ENCODE peak calls at places on chromosomes 16 and 17, in four cellular contexts. One of them, this sample, is unnamed.

GRCh38 chr16:58507195-58507962 is 7.4 kb downstream of the NDRG4 start:
- DNase-seq in fibroblast of lung: no peak
- DNase-seq in neuronal stem cell: no peak
- DNase-seq in trophoblast cell: no peak
- DNase-seq in this sample: no peak

GRCh38 chr17:79954281-79955166 is 81.1 kb downstream of the TBC1D16 start:
- DNase-seq in fibroblast of lung: no peak
- DNase-seq in neuronal stem cell: no peak
- DNase-seq in trophoblast cell: no peak
- DNase-seq in this sample: no peak

GRCh38 chr16:29992371-29992967 is 2.9 kb downstream of the HIRIP3 start:
- DNase-seq in fibroblast of lung: peak; percentile 11
- DNase-seq in neuronal stem cell: no peak
- DNase-seq in trophoblast cell: no peak
- DNase-seq in this sample: peak; percentile 23

GRCh38 chr16:21302898-21303528 is 24.9 kb upstream of the CRYM start:
- DNase-seq in fibroblast of lung: peak; percentile 72
- DNase-seq in neuronal stem cell: no peak
- DNase-seq in trophoblast cell: peak; percentile 9
- DNase-seq in this sample: no peak

GRCh38 chr17:71224824-71225575 is 895.8 kb upstream of the SOX9 start:
- DNase-seq in fibroblast of lung: peak; percentile 62
- DNase-seq in neuronal stem cell: no peak
- DNase-seq in trophoblast cell: no peak
- DNase-seq in this sample: no peak

GRCh38 chr17:71667661-71668060 is 453.2 kb upstream of the SOX9 start:
- DNase-seq in fibroblast of lung: peak; percentile 31
- DNase-seq in neuronal stem cell: no peak
- DNase-seq in trophoblast cell: no peak
- DNase-seq in this sample: no peak

GRCh38 chr17:28030386-28030785 is 12.1 kb upstream of the NLK start:
- DNase-seq in fibroblast of lung: no peak
- DNase-seq in neuronal stem cell: no peak
- DNase-seq in trophoblast cell: peak; percentile 17
- DNase-seq in this sample: no peak

GRCh38 chr16:27455700-27456099 is 53.7 kb downstream of the IL21R start:
- DNase-seq in fibroblast of lung: no peak
- DNase-seq in neuronal stem cell: no peak
- DNase-seq in trophoblast cell: no peak
- DNase-seq in this sample: no peak

GRCh38 chr17:82603981-82604448 is 44.2 kb downstream of the WDR45B start:
- DNase-seq in fibroblast of lung: peak; percentile 28
- DNase-seq in neuronal stem cell: no peak
- DNase-seq in trophoblast cell: peak; percentile 70
- DNase-seq in this sample: no peak

GRCh38 chr16:67147437-67148140 is 3.2 kb downstream of the B3GNT9 start:
- DNase-seq in fibroblast of lung: no peak
- DNase-seq in neuronal stem cell: no peak
- DNase-seq in trophoblast cell: no peak
- DNase-seq in this sample: no peak

GRCh38 chr16:57401943-57402640 is 2.5 kb upstream of the CCL17 start:
- DNase-seq in fibroblast of lung: no peak
- DNase-seq in neuronal stem cell: no peak
- DNase-seq in trophoblast cell: no peak
- DNase-seq in this sample: no peak

GRCh38 chr16:24975428-24975889 is 39.7 kb downstream of the ARHGAP17 start:
- DNase-seq in fibroblast of lung: no peak
- DNase-seq in neuronal stem cell: no peak
- DNase-seq in trophoblast cell: peak; percentile 98
- DNase-seq in this sample: no peak

GRCh38 chr16:11621920-11622651 is 35.4 kb upstream of the LITAF start:
- DNase-seq in fibroblast of lung: no peak
- DNase-seq in neuronal stem cell: no peak
- DNase-seq in trophoblast cell: no peak
- DNase-seq in this sample: no peak

GRCh38 chr16:8854298-8854948 is 14.4 kb downstream of the CARHSP1 start:
- DNase-seq in fibroblast of lung: no peak
- DNase-seq in neuronal stem cell: no peak
- DNase-seq in trophoblast cell: no peak
- DNase-seq in this sample: no peak

GRCh38 chr17:41656249-41657023 is 32.1 kb upstream of the KRT17 start:
- DNase-seq in fibroblast of lung: no peak
- DNase-seq in neuronal stem cell: no peak
- DNase-seq in trophoblast cell: no peak
- DNase-seq in this sample: no peak

GRCh38 chr17:41654134-41654907 is 29.9 kb upstream of the KRT17 start:
- DNase-seq in fibroblast of lung: no peak
- DNase-seq in neuronal stem cell: no peak
- DNase-seq in trophoblast cell: peak; percentile 71
- DNase-seq in this sample: peak; percentile 97

GRCh38 chr17:41657164-41657754 is 31.4 kb upstream of the EIF1 start:
- DNase-seq in fibroblast of lung: no peak
- DNase-seq in neuronal stem cell: no peak
- DNase-seq in trophoblast cell: no peak
- DNase-seq in this sample: no peak

GRCh38 chr17:41654908-41655607 is 30.7 kb upstream of the KRT17 start:
- DNase-seq in fibroblast of lung: no peak
- DNase-seq in neuronal stem cell: no peak
- DNase-seq in trophoblast cell: no peak
- DNase-seq in this sample: no peak

DNA sequence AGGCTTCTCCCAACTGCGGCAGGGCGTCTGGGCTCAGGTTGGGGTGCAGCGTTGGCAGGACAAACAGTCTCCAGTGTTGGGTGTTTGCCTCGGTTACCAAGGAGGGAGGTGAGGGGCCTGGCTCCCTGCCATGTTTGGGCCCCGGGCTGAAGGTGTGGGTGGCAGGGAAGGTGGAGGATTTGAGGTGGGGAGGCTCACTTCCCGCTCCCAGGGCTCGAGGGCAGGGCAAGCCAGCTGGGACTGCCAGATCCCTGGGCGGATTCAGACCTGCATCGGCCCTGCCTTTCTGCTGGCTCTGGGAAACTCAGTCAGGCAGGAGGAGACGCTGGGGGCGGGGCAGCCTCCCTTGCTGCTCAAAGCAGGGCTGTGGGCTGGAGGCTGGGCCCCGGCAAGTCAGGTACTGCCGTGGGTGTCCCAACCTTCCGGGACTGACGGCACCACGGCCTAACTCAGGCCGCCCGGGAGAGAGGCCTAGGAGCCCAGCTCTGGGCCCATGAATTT is 31.3 kb upstream of the KRT17 start:
- DNase-seq in fibroblast of lung: no peak
- DNase-seq in neuronal stem cell: no peak
- DNase-seq in trophoblast cell: peak; percentile 82
- DNase-seq in this sample: peak; percentile 97
- H2AFZ ChIP-seq in fibroblast of lung: no peak overlapping the region
- H2AFZ ChIP-seq in neuronal stem cell: peak overlapping the region; percentile 67
- H2AFZ ChIP-seq in trophoblast cell: peak overlapping the region; percentile 7
- H2AFZ ChIP-seq in this sample: no peak overlapping the region

DNA sequence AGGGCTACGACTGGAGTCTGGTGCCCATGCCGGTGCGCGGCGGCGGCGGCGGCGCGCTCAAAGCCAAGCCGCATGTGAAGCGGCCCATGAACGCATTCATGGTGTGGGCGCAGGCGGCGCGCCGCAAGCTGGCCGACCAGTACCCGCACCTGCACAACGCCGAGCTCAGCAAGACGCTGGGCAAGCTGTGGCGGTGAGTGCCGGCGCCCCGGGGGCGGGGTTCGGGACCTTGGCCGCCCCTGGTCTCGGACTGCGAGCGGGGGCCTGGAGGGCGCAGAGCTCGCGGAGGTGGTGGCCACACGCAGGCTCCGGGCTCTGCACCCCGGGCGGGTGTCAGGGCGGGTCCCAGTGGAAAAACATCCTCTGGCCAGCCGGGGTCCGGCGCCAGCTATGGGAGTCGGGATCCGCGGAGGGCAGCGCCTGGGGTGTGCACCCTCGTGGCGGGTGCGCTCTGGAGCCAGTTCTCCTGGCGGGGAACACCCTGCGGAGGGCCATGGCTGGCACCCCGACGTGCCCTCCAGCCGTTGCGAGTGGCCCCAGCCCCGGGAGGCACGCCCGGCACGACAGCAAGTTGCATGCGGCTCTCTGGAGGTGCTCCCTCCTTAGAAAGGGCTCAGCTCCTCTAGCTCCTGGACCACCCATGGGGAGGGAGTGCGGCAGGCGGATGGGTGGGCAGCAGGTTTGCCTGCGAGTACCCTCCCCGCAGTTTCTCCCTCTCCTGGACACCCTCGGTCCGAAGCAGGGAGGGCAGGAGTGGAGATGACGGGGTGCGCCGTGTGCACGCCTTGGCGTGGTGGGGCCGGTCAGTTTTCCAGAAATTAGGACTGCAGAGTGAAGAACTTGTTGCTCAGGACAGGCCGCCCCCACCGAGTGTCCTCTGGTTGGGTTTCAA is 828 bp downstream of the SOX8 start:
- DNase-seq in fibroblast of lung: no peak
- DNase-seq in neuronal stem cell: no peak
- DNase-seq in trophoblast cell: peak; percentile 20
- DNase-seq in this sample: no peak
- H3K4me3 ChIP-seq in fibroblast of lung: no peak overlapping the region
- H3K4me3 ChIP-seq in neuronal stem cell: peak overlapping the region; percentile 79
- H3K4me3 ChIP-seq in trophoblast cell: no peak overlapping the region
- H3K4me3 ChIP-seq in this sample: no peak overlapping the region

DNA sequence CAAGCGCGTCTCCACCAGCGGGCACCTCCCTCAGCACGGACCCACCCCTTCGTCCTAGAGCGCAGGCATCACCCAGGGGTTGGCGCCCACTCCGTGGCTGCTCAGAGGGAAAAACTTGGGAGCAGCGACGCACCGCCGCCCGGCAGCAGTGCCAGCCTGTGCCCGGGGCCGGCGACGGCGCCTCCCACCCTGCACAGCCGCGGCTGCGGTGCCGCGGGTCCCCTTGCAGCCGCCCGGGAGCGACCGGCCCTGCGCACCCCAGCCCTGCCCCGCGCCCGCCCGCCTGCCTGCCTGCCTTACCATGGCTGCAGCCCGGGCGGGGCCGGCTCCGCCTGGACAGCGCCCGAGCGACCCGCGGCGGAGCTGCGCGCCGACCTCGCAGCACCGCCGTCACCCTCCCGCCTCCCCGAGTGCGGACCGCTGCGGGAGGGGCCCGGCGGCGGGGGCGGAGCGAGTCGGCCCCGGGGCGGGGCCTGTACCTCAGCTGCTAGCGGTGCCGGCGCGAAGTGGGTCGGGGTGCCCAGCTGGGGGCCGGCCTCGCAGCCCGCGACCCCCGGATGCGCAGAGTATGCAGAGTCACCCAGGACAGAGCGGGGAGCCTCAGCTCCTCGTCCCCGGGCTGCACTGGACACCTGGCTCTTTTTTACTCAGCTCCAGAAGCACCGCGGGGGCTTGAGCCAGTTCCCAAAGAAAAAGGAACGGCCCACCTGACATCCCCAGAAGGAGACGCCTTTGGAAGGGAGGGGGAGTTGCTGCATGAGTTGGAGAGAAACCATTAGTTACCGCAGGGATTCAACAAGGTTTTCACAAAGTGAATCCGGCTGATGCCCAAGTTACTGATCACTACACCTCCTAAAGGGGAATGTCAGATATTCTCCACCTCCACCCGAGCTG is 17.5 kb upstream of the MTMR4 start:
- DNase-seq in fibroblast of lung: peak; percentile 48
- DNase-seq in neuronal stem cell: peak; percentile 62
- DNase-seq in trophoblast cell: peak; percentile 67
- DNase-seq in this sample: peak; percentile 55
- H2AFZ ChIP-seq in fibroblast of lung: no peak overlapping the region
- H2AFZ ChIP-seq in neuronal stem cell: peak overlapping the region; percentile 85
- H2AFZ ChIP-seq in trophoblast cell: no peak overlapping the region
- H2AFZ ChIP-seq in this sample: no peak overlapping the region

GRCh38 chr16:84205976-84206691 is 15.2 kb downstream of the ADAD2 start:
- DNase-seq in fibroblast of lung: no peak
- DNase-seq in neuronal stem cell: no peak
- DNase-seq in trophoblast cell: no peak
- DNase-seq in this sample: no peak

GRCh38 chr16:84212154-84212553 is 21.2 kb downstream of the ADAD2 start:
- DNase-seq in fibroblast of lung: no peak
- DNase-seq in neuronal stem cell: no peak
- DNase-seq in trophoblast cell: no peak
- DNase-seq in this sample: no peak

GRCh38 chr16:84209989-84210388 is 19.0 kb downstream of the ADAD2 start:
- DNase-seq in fibroblast of lung: peak; percentile 30
- DNase-seq in neuronal stem cell: no peak
- DNase-seq in trophoblast cell: no peak
- DNase-seq in this sample: no peak

GRCh38 chr16:84207266-84207665 is 16.3 kb downstream of the ADAD2 start:
- DNase-seq in fibroblast of lung: no peak
- DNase-seq in neuronal stem cell: no peak
- DNase-seq in trophoblast cell: no peak
- DNase-seq in this sample: no peak

DNA sequence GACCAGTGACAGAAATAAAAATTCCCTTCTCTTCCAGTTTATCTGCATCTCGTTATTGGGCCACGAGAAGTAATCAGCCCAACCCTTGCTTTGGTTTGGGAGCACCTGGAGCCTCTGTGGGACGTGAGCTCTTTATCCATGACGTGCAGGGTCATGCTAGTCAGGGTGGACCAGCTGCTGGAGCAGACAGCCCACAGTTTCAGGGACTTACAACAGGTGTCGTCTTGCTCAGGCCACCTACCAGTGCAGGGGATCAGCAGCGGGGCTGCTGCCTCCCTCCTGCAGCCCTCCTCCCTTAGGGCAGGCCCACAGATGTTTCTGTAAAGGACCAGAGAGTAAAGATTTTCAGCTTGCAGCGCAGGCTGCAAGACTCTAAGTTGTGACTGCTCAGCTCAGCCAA is 16.9 kb downstream of the ADAD2 start:
- DNase-seq in fibroblast of lung: no peak
- DNase-seq in neuronal stem cell: no peak
- DNase-seq in trophoblast cell: no peak
- DNase-seq in this sample: no peak
- H3K4me3 ChIP-seq in fibroblast of lung: no peak overlapping the region
- H3K4me3 ChIP-seq in neuronal stem cell: no peak overlapping the region
- H3K4me3 ChIP-seq in trophoblast cell: no peak overlapping the region
- H3K4me3 ChIP-seq in this sample: no peak overlapping the region

GRCh38 chr17:17836250-17836817 is 452 bp downstream of the SREBF1 start:
- DNase-seq in fibroblast of lung: peak; percentile 85
- DNase-seq in neuronal stem cell: peak; percentile 97
- DNase-seq in trophoblast cell: peak; percentile 100
- DNase-seq in this sample: peak; percentile 99
- H2AFZ ChIP-seq in fibroblast of lung: no peak overlapping the region
- H2AFZ ChIP-seq in neuronal stem cell: peak overlapping the region; percentile 81
- H2AFZ ChIP-seq in trophoblast cell: peak overlapping the region; percentile 53
- H2AFZ ChIP-seq in this sample: no peak overlapping the region

GRCh38 chr17:50735287-50735686 is 15.9 kb downstream of the LUC7L3 start:
- DNase-seq in fibroblast of lung: no peak
- DNase-seq in neuronal stem cell: no peak
- DNase-seq in trophoblast cell: no peak
- DNase-seq in this sample: no peak
- H3K4me3 ChIP-seq in fibroblast of lung: no peak overlapping the region
- H3K4me3 ChIP-seq in neuronal stem cell: no peak overlapping the region
- H3K4me3 ChIP-seq in trophoblast cell: no peak overlapping the region
- H3K4me3 ChIP-seq in this sample: no peak overlapping the region

GRCh38 chr17:76151896-76152454 is 10.9 kb upstream of the FOXJ1 start:
- DNase-seq in fibroblast of lung: no peak
- DNase-seq in neuronal stem cell: no peak
- DNase-seq in trophoblast cell: no peak
- DNase-seq in this sample: no peak
- H2AFZ ChIP-seq in fibroblast of lung: no peak overlapping the region
- H2AFZ ChIP-seq in neuronal stem cell: no peak overlapping the region
- H2AFZ ChIP-seq in trophoblast cell: no peak overlapping the region
- H2AFZ ChIP-seq in this sample: no peak overlapping the region

GRCh38 chr16:50879873-50880695 is 138.2 kb downstream of the CYLD start:
- DNase-seq in fibroblast of lung: no peak
- DNase-seq in neuronal stem cell: peak; percentile 73
- DNase-seq in trophoblast cell: peak; percentile 19
- DNase-seq in this sample: no peak
- H3K4me3 ChIP-seq in fibroblast of lung: no peak overlapping the region
- H3K4me3 ChIP-seq in neuronal stem cell: no peak overlapping the region
- H3K4me3 ChIP-seq in trophoblast cell: peak overlapping the region; percentile 61
- H3K4me3 ChIP-seq in this sample: no peak overlapping the region

This sample was measured in PC-9.